ENCODE peak calls at places on chromosome 19, in seven cellular contexts. O is Daoy, J is RWPE1, G is Right ventricle myocardium superior, Z is T follicular helper cell, C is astrocyte of the spinal cord, U is natural killer cell. A is an unnamed sample.

GRCh38 chr19:33819875-33820781 is 23.5 kb downstream of the KCTD15 start:
- DNase-seq in O (peak; percentile 90), J (peak; percentile 90), G (peak; percentile 91), Z (peak; percentile 9), C (peak; percentile 59), U (peak; percentile 36), A (peak; percentile 42)

GRCh38 chr19:46788101-46788967 is at the start of gene SLC1A5:
- DNase-seq in O (peak; percentile 99), J (peak; percentile 98), G (peak; percentile 98), Z (peak; percentile 93), C (peak; percentile 96), U (peak; percentile 86), A (peak; percentile 96)

GRCh38 chr19:23075031-23075733 is 41.6 kb upstream of the ZNF730 start:
- DNase-seq in O (peak; percentile 90), J (no peak), G (peak; percentile 71), Z (no peak), C (peak; percentile 78), U (no peak), A (peak; percentile 35)

GRCh38 chr19:56839665-56840451 is 668 bp downstream of the PEG3 start:
- DNase-seq in O (peak; percentile 88), J (no peak), G (peak; percentile 95), Z (no peak), C (no peak), U (no peak), A (no peak)

GRCh38 chr19:5541456-5541855 is 26.3 kb downstream of the TINCR start:
- DNase-seq in O (no peak), J (no peak), G (no peak), Z (no peak), C (no peak), U (no peak), A (no peak)

GRCh38 chr19:43534811-43535761 is 2.1 kb downstream of the ZNF575 start:
- DNase-seq in O (peak; percentile 47), J (no peak), G (peak; percentile 82), Z (no peak), C (peak; percentile 56), U (peak; percentile 44), A (no peak)

GRCh38 chr19:30423481-30423880 is 51.3 kb downstream of the ZNF536 start:
- DNase-seq in O (no peak), J (no peak), G (peak; percentile 63), Z (no peak), C (no peak), U (no peak), A (no peak)

GRCh38 chr19:17075860-17076538 is 422 bp downstream of the MYO9B start:
- DNase-seq in O (peak; percentile 52), J (peak; percentile 39), G (peak; percentile 61), Z (peak; percentile 17), C (peak; percentile 30), U (peak; percentile 56), A (peak; percentile 37)

GRCh38 chr19:29083863-29084262 is 129.1 kb downstream of the UQCRFS1 start:
- DNase-seq in O (no peak), J (no peak), G (no peak), Z (no peak), C (no peak), U (no peak), A (no peak)

GRCh38 chr19:11096210-11096841 is 7.1 kb downstream of the LDLR start:
- DNase-seq in O (peak; percentile 90), J (no peak), G (peak; percentile 81), Z (no peak), C (peak; percentile 92), U (peak; percentile 40), A (no peak)

GRCh38 chr19:7645656-7646425 is 8.9 kb downstream of the STXBP2 start:
- DNase-seq in O (no peak), J (no peak), G (no peak), Z (no peak), C (no peak), U (no peak), A (no peak)

GRCh38 chr19:18121166-18121565 is 23.6 kb downstream of the MAST3 start:
- DNase-seq in O (no peak), J (no peak), G (no peak), Z (no peak), C (no peak), U (no peak), A (no peak)

GRCh38 chr19:2045501-2046045 is 5.5 kb downstream of the MKNK2 start:
- DNase-seq in O (no peak), J (no peak), G (peak; percentile 64), Z (no peak), C (no peak), U (no peak), A (no peak)

GRCh38 chr19:4233282-4233853 is 4.0 kb downstream of the EBI3 start:
- DNase-seq in O (peak; percentile 70), J (no peak), G (peak; percentile 65), Z (peak; percentile 48), C (no peak), U (peak; percentile 59), A (peak; percentile 26)

GRCh38 chr19:8571006-8571411 is 6.2 kb downstream of the MYO1F start:
- DNase-seq in O (peak; percentile 69), J (no peak), G (peak; percentile 66), Z (peak; percentile 31), C (peak; percentile 48), U (peak; percentile 69), A (peak; percentile 81)

GRCh38 chr19:1481224-1481892 is 2.3 kb upstream of the C19orf25 start:
- DNase-seq in O (no peak), J (no peak), G (no peak), Z (no peak), C (no peak), U (no peak), A (no peak)

GRCh38 chr19:43408043-43408442 is 6.6 kb upstream of the TEX101 start:
- DNase-seq in O (no peak), J (no peak), G (no peak), Z (no peak), C (no peak), U (no peak), A (no peak)

GRCh38 chr19:45767881-45768643 is 990 bp downstream of the SIX5 start:
- DNase-seq in O (peak; percentile 80), J (no peak), G (peak; percentile 78), Z (no peak), C (peak; percentile 73), U (no peak), A (no peak)

GRCh38 chr19:39074205-39074692 is 9.9 kb upstream of the ACP7 start:
- DNase-seq in O (no peak), J (no peak), G (no peak), Z (no peak), C (no peak), U (no peak), A (no peak)

GRCh38 chr19:5567360-5567970 is at the start of gene TINCR:
- DNase-seq in O (no peak), J (no peak), G (no peak), Z (no peak), C (no peak), U (no peak), A (no peak)

GRCh38 chr19:47729799-47730520 is 15.4 kb upstream of the NOP53 start:
- DNase-seq in O (no peak), J (peak; percentile 75), G (peak; percentile 86), Z (no peak), C (no peak), U (no peak), A (peak; percentile 83)

GRCh38 chr19:47284324-47284899 is 9.7 kb downstream of the INAFM1 start:
- DNase-seq in O (peak; percentile 46), J (peak; percentile 17), G (no peak), Z (peak; percentile 18), C (peak; percentile 58), U (no peak), A (peak; percentile 67)

GRCh38 chr19:49433240-49433901 is 8.0 kb downstream of the SLC17A7 start:
- DNase-seq in O (no peak), J (no peak), G (no peak), Z (no peak), C (no peak), U (no peak), A (no peak)

GRCh38 chr19:44807652-44808462 is 1.0 kb upstream of the BCAM start:
- DNase-seq in O (peak; percentile 36), J (peak; percentile 83), G (no peak), Z (no peak), C (peak; percentile 17), U (no peak), A (no peak)

GRCh38 chr19:35559281-35559659 is 4.2 kb downstream of the ATP4A start:
- DNase-seq in O (no peak), J (no peak), G (peak; percentile 23), Z (no peak), C (no peak), U (no peak), A (no peak)

GRCh38 chr19:50478901-50479715 is 2.5 kb upstream of the GARIN5A start:
- DNase-seq in O (peak; percentile 65), J (peak; percentile 15), G (no peak), Z (no peak), C (peak; percentile 32), U (no peak), A (peak; percentile 83)

GRCh38 chr19:10913716-10914340 is 14.6 kb downstream of the YIPF2 start:
- DNase-seq in O (no peak), J (no peak), G (no peak), Z (no peak), C (no peak), U (no peak), A (no peak)

GRCh38 chr19:6765738-6766356 is 1.4 kb downstream of the SH2D3A start:
- DNase-seq in O (peak; percentile 72), J (peak; percentile 92), G (no peak), Z (no peak), C (no peak), U (no peak), A (no peak)

GRCh38 chr19:13060964-13061927 is 41.4 kb downstream of the LYL1 start:
- DNase-seq in O (peak; percentile 91), J (peak; percentile 81), G (peak; percentile 93), Z (peak; percentile 64), C (peak; percentile 74), U (peak; percentile 79), A (peak; percentile 59)

GRCh38 chr19:44951179-44952159 is 3.7 kb upstream of the CLPTM1 start:
- DNase-seq in O (peak; percentile 65), J (peak; percentile 84), G (no peak), Z (peak; percentile 52), C (peak; percentile 79), U (peak; percentile 29), A (peak; percentile 70)

GRCh38 chr19:18233224-18233825 is 7.1 kb upstream of the PDE4C start:
- DNase-seq in O (peak; percentile 68), J (peak; percentile 74), G (peak; percentile 59), Z (peak; percentile 28), C (no peak), U (peak; percentile 65), A (no peak)

GRCh38 chr19:56101095-56101494 is 20.0 kb downstream of the ZNF787 start:
- DNase-seq in O (no peak), J (no peak), G (no peak), Z (no peak), C (no peak), U (no peak), A (no peak)

GRCh38 chr19:10104665-10105221 is 1.4 kb upstream of the PPAN start:
- DNase-seq in O (no peak), J (no peak), G (no peak), Z (peak; percentile 73), C (no peak), U (peak; percentile 80), A (peak; percentile 99)

GRCh38 chr19:42048992-42049391 is 21.0 kb downstream of the GRIK5 start:
- DNase-seq in O (peak; percentile 62), J (peak; percentile 25), G (no peak), Z (no peak), C (no peak), U (no peak), A (peak; percentile 17)

GRCh38 chr19:30340724-30341595 is 31.2 kb upstream of the ZNF536 start:
- DNase-seq in O (no peak), J (no peak), G (no peak), Z (no peak), C (no peak), U (no peak), A (no peak)

A was measured in Jurkat, Clone E6-1.